ENCODE peak calls at places on chromosomes 3 and 15, in seven cellular contexts. S is IMR-90, G is A549, J is WTC11, E is K562, O is GM12878, C is SK-N-SH. M is an unnamed sample.

GRCh38 chr15:64092864-64093626 is 593 bp downstream of the CIAO2A start:
- DNase-seq in O (no peak), E (peak; percentile 54), C (peak; percentile 57), G (peak; percentile 56), S (peak; percentile 64), J (peak; percentile 44), M (peak; percentile 72)

GRCh38 chr15:22989576-22990477 is 9.7 kb upstream of the CYFIP1 start:
- DNase-seq in O (no peak), C (no peak), E (no peak), J (no peak), G (no peak), S (no peak), M (no peak)

GRCh38 chr3:45986303-45986982 is 9.2 kb downstream of the FYCO1 start:
- DNase-seq in G (peak; percentile 53), C (no peak), J (no peak), O (no peak), S (peak; percentile 87), E (no peak), M (peak; percentile 91)

GRCh38 chr3:52399131-52399530 is 45.8 kb downstream of the SEMA3G start:
- DNase-seq in G (no peak), O (no peak), E (no peak), J (no peak), S (no peak), C (no peak), M (no peak)

GRCh38 chr15:64029111-64029510 is 17.2 kb downstream of the DAPK2 start:
- DNase-seq in G (no peak), J (no peak), S (no peak), C (no peak), E (no peak), O (no peak), M (no peak)

GRCh38 chr15:62104846-62105245 is 38.1 kb downstream of the C2CD4A start:
- DNase-seq in G (no peak), C (no peak), S (no peak), O (no peak), E (no peak), J (no peak), M (no peak)

GRCh38 chr3:65745306-65745705 is 293.4 kb downstream of the MAGI1 start:
- DNase-seq in C (no peak), S (no peak), J (no peak), O (no peak), E (no peak), G (no peak), M (no peak)

GRCh38 chr15:79168922-79169322 is 78.3 kb upstream of the RASGRF1 start:
- DNase-seq in O (no peak), J (peak; percentile 57), G (no peak), S (no peak), C (no peak), E (no peak), M (peak; percentile 74)

GRCh38 chr3:63967675-63968611 is 55.4 kb downstream of the PSMD6 start:
- DNase-seq in O (peak; percentile 53), J (no peak), C (peak; percentile 13), E (no peak), S (peak; percentile 70), G (no peak), M (peak; percentile 88)

GRCh38 chr3:156535162-156535627 is 19.7 kb downstream of the SSR3 start:
- DNase-seq in C (no peak), E (no peak), G (peak; percentile 62), O (no peak), J (no peak), S (peak; percentile 100), M (peak; percentile 96)

GRCh38 chr3:183377307-183377959 is 51.0 kb downstream of the MCF2L2 start:
- DNase-seq in G (no peak), J (no peak), S (no peak), E (no peak), O (no peak), C (no peak), M (no peak)

GRCh38 chr3:186946756-186947375 is 16.5 kb downstream of the ST6GAL1 start:
- DNase-seq in S (no peak), E (peak; percentile 19), O (no peak), G (no peak), J (no peak), C (no peak), M (no peak)

GRCh38 chr3:118987466-118987865 is 47.2 kb downstream of the IGSF11 start:
- DNase-seq in O (no peak), J (no peak), E (no peak), S (peak; percentile 3), G (no peak), C (no peak), M (no peak)

GRCh38 chr3:146577662-146578061 is 27.5 kb downstream of the PLSCR5 start:
- DNase-seq in E (peak; percentile 7), S (peak; percentile 73), C (peak; percentile 1), G (no peak), J (no peak), O (no peak), M (peak; percentile 39)

GRCh38 chr3:85387913-85388510 is 429.2 kb downstream of the CADM2 start:
- DNase-seq in E (no peak), J (no peak), S (no peak), C (no peak), O (no peak), G (no peak), M (no peak)

GRCh38 chr3:4750306-4751056 is 228.8 kb upstream of the BHLHE40 start:
- DNase-seq in C (no peak), S (peak; percentile 17), G (no peak), J (no peak), O (no peak), E (no peak), M (peak; percentile 25)

GRCh38 chr3:126711361-126711760 is 7.3 kb downstream of the CHCHD6 start:
- DNase-seq in C (no peak), G (no peak), S (peak; percentile 73), O (no peak), E (no peak), J (no peak), M (no peak)

GRCh38 chr3:183274609-183275008 is 21.6 kb downstream of the B3GNT5 start:
- DNase-seq in C (no peak), S (no peak), E (no peak), G (no peak), O (no peak), J (no peak), M (no peak)

GRCh38 chr3:152298393-152299242 is 29.9 kb downstream of the MBNL1 start:
- DNase-seq in O (peak; percentile 74), S (peak; percentile 99), G (peak; percentile 34), C (peak; percentile 60), J (no peak), E (peak; percentile 35), M (peak; percentile 97)

GRCh38 chr3:142844339-142844977 is 44.4 kb downstream of the PCOLCE2 start:
- DNase-seq in G (peak; percentile 60), E (peak; percentile 28), O (no peak), J (no peak), S (peak; percentile 38), C (peak; percentile 25), M (peak; percentile 16)

GRCh38 chr3:134846943-134847342 is 51.9 kb downstream of the EPHB1 start:
- DNase-seq in O (no peak), G (peak; percentile 3), C (no peak), J (no peak), E (no peak), S (peak; percentile 46), M (peak; percentile 80)
- TF ChIP-seq USF2 in O (no peak), G (no peak), C (no peak), J (no peak), E (no peak), S (no peak), M (no peak)

GRCh38 chr3:133932009-133932408 is 36.3 kb upstream of the RAB6B start:
- DNase-seq in C (no peak), S (no peak), O (no peak), E (no peak), G (no peak), J (no peak), M (no peak)
- TF ChIP-seq USF2 in C (no peak), S (no peak), O (no peak), E (no peak), G (no peak), J (no peak), M (no peak)

GRCh38 chr3:113300596-113300995 is 89.2 kb downstream of the BOC start:
- DNase-seq in C (no peak), S (no peak), J (no peak), E (no peak), O (no peak), G (no peak), M (no peak)
- TF ChIP-seq USF2 in C (no peak), S (no peak), J (no peak), E (no peak), O (no peak), G (no peak), M (no peak)

GRCh38 chr3:33425456-33425855 is 14.7 kb downstream of the UBP1 start:
- DNase-seq in G (no peak), E (no peak), J (no peak), C (no peak), S (no peak), O (no peak), M (no peak)

GRCh38 chr3:33426630-33427341 is 13.4 kb downstream of the UBP1 start:
- DNase-seq in G (no peak), E (no peak), S (no peak), J (no peak), C (no peak), O (no peak), M (no peak)

GRCh38 chr3:33428812-33429211 is 11.4 kb downstream of the UBP1 start:
- DNase-seq in G (no peak), E (no peak), J (no peak), S (no peak), O (no peak), C (no peak), M (no peak)

GRCh38 chr3:33424606-33425453 is 15.4 kb downstream of the UBP1 start:
- DNase-seq in J (no peak), E (no peak), S (no peak), G (no peak), O (no peak), C (no peak), M (no peak)

GRCh38 chr3:33426068-33426467 is 14.1 kb downstream of the UBP1 start:
- DNase-seq in G (no peak), J (no peak), E (no peak), S (no peak), C (no peak), O (no peak), M (no peak)
- TF ChIP-seq USF2 in G (no peak), J (no peak), E (no peak), S (no peak), C (no peak), O (no peak), M (no peak)